ENCODE peak calls at places on chromosomes 2 and 18, in seven cellular contexts. Z is CD8-positive, alpha-beta T cell; M is BE2C; W is neuronal stem cell; S is right cardiac atrium; O is pancreas; E is H9. I is an unnamed sample.

GRCh38 chr2:74528600-74529356 is 728 bp downstream of the AUP1 start:
- DNase-seq in Z (no peak), M (no peak), W (no peak), S (no peak), O (no peak), E (no peak), I (no peak)

GRCh38 chr18:44518091-44518490 is 162.6 kb upstream of the SETBP1 start:
- DNase-seq in Z (no peak), M (no peak), W (no peak), S (no peak), O (no peak), E (no peak), I (no peak)

GRCh38 chr2:112335600-112335999 is 60.2 kb downstream of the ZC3H6 start:
- DNase-seq in Z (no peak), M (no peak), W (no peak), S (no peak), O (no peak), E (no peak), I (no peak)

GRCh38 chr2:193963472-193964119 is 1693.4 kb upstream of the SLC39A10 start:
- DNase-seq in Z (no peak), M (peak; percentile 36), W (no peak), S (no peak), O (no peak), E (no peak), I (no peak)

GRCh38 chr2:227462972-227463931 is 8.7 kb upstream of the AGFG1 start:
- DNase-seq in Z (no peak), M (no peak), W (no peak), S (no peak), O (no peak), E (no peak), I (no peak)

GRCh38 chr18:12327510-12328178 is 19.6 kb downstream of the TUBB6 start:
- DNase-seq in Z (peak; percentile 80), M (peak; percentile 81), W (peak; percentile 56), S (peak; percentile 85), O (peak; percentile 79), E (peak; percentile 93), I (peak; percentile 67)

GRCh38 chr2:169928463-169928864 is 101.2 kb downstream of the UBR3 start:
- DNase-seq in Z (no peak), M (no peak), W (peak; percentile 24), S (no peak), O (no peak), E (no peak), I (no peak)

GRCh38 chr2:240445961-240446538 is 10.6 kb downstream of the GPC1 start:
- DNase-seq in Z (no peak), M (no peak), W (no peak), S (no peak), O (no peak), E (no peak), I (no peak)

GRCh38 chr2:240825476-240825875 is 5.5 kb upstream of the KIF1A start:
- DNase-seq in Z (no peak), M (no peak), W (no peak), S (no peak), O (no peak), E (no peak), I (no peak)

GRCh38 chr2:71720596-71721361 is 267.4 kb downstream of the DYSF start:
- DNase-seq in Z (no peak), M (no peak), W (no peak), S (no peak), O (no peak), E (no peak), I (no peak)

GRCh38 chr2:178863856-178864620 is 56.8 kb upstream of the TTN start:
- DNase-seq in Z (no peak), M (no peak), W (no peak), S (peak; percentile 78), O (no peak), E (peak; percentile 32), I (no peak)

GRCh38 chr2:212882626-212883025 is 268.8 kb downstream of the IKZF2 start:
- DNase-seq in Z (no peak), M (no peak), W (no peak), S (no peak), O (no peak), E (no peak), I (no peak)

GRCh38 chr2:172336681-172337080 is 90.7 kb upstream of the ITGA6 start:
- DNase-seq in Z (no peak), M (no peak), W (no peak), S (no peak), O (no peak), E (no peak), I (no peak)

GRCh38 chr2:54697934-54698333 is 25.5 kb upstream of the EML6 start:
- DNase-seq in Z (no peak), M (no peak), W (no peak), S (no peak), O (no peak), E (no peak), I (no peak)

GRCh38 chr18:51211552-51211951 is 14.1 kb upstream of the MEX3C start:
- DNase-seq in Z (no peak), M (no peak), W (no peak), S (peak; percentile 49), O (no peak), E (no peak), I (no peak)

GRCh38 chr2:207320381-207321159 is 154.8 kb upstream of the KLF7 start:
- DNase-seq in Z (no peak), M (no peak), W (no peak), S (no peak), O (no peak), E (no peak), I (no peak)

GRCh38 chr2:18536100-18536499 is 24.4 kb downstream of the RDH14 start:
- DNase-seq in Z (no peak), M (no peak), W (no peak), S (no peak), O (no peak), E (no peak), I (no peak)

GRCh38 chr2:222239945-222240675 is 58.7 kb downstream of the PAX3 start:
- DNase-seq in Z (no peak), M (no peak), W (peak; percentile 51), S (no peak), O (no peak), E (peak; percentile 43), I (no peak)

GRCh38 chr2:23478087-23478932 is 93.3 kb downstream of the KLHL29 start:
- DNase-seq in Z (no peak), M (no peak), W (no peak), S (no peak), O (no peak), E (peak; percentile 56), I (no peak)

GRCh38 chr2:38581193-38582147 is 21.3 kb downstream of the HNRNPLL start:
- DNase-seq in Z (peak; percentile 62), M (peak; percentile 28), W (peak; percentile 51), S (no peak), O (peak; percentile 31), E (peak; percentile 48), I (no peak)

GRCh38 chr2:207394203-207394741 is 135.5 kb upstream of the CREB1 start:
- DNase-seq in Z (no peak), M (no peak), W (no peak), S (no peak), O (no peak), E (no peak), I (no peak)

GRCh38 chr2:60514886-60515407 is 38.5 kb downstream of the BCL11A start:
- DNase-seq in Z (no peak), M (no peak), W (no peak), S (no peak), O (no peak), E (peak; percentile 27), I (no peak)
- H3K9me3 ChIP-seq in Z (no peaks in the 10 kb centered on the region), M (no peaks in the 10 kb centered on the region), W (no peaks in the 10 kb centered on the region), S (no peaks in the 10 kb centered on the region), O (no peaks in the 10 kb centered on the region), E (no peaks in the 10 kb centered on the region), I (no peaks in the 10 kb centered on the region)

GRCh38 chr2:234139755-234140154 is 89.3 kb downstream of the SPP2 start:
- DNase-seq in Z (no peak), M (no peak), W (no peak), S (no peak), O (no peak), E (no peak), I (no peak)
- H3K9me3 ChIP-seq in Z (no peaks in the 10 kb centered on the region), M (no peaks in the 10 kb centered on the region), W (no peaks in the 10 kb centered on the region), S (no peaks in the 10 kb centered on the region), O (no peaks in the 10 kb centered on the region), E (no peaks in the 10 kb centered on the region), I (no peaks in the 10 kb centered on the region)

DNA sequence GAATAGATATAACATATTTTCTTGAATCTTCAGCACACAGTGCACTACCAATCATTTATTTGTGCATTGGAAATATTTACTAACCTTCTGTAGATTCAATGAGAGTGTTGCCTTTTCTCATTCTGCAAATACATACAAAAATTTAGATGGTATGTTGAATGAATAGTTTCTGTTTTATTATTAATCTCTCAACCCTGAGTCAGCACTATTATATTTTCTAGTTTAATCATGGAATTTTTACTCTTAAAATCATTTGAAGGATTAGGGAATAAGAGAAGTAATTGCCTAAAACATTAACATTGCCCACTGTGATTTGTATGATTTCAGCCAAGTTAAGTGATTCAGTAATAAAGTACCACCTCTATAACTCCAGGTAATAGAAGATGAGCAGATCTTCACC is 370.2 kb upstream of the CDH7 start:
- DNase-seq in Z (no peak), M (no peak), W (no peak), S (no peak), O (no peak), E (no peak), I (no peak)
- H3K9me3 ChIP-seq in Z (no peaks in the 10 kb centered on the region), M (no peaks in the 10 kb centered on the region), W (no peaks in the 10 kb centered on the region), S (no peaks in the 10 kb centered on the region), O (no peaks in the 10 kb centered on the region), E (no peaks in the 10 kb centered on the region), I (no peaks in the 10 kb centered on the region)

DNA sequence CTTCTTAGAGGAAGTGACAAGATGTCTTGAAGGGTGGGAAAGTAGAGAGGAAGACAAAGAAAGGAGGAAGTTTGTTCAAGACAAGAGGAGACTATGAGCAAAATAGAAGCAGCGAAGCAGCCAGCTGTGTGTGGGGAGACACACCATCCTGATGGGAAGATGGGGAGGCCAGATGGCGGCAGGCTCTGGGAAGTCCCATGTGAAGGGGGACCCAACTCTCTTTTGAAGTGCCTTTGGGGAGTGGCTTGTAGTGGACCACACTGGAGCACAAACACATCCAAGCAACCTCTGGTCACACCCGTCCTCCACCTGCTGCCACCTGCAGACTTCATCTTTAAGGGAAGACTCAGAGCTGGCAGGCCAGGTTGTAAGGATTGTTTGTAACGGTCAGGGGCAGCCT is 39.8 kb upstream of the INHBB start:
- DNase-seq in Z (no peak), M (no peak), W (no peak), S (no peak), O (no peak), E (no peak), I (no peak)
- H3K9me3 ChIP-seq in Z (no peaks in the 10 kb centered on the region), M (no peaks in the 10 kb centered on the region), W (no peaks in the 10 kb centered on the region), S (no peaks in the 10 kb centered on the region), O (no peaks in the 10 kb centered on the region), E (no peaks in the 10 kb centered on the region), I (no peaks in the 10 kb centered on the region)

I was measured in T-helper 17 cell.